ENCODE peak calls at places on chromosome 7, in seven cellular contexts. G is HepG2, X is SK-N-SH, E is HCT116, D is K562, Z is H1, A is GM12878. Y is an unnamed sample.

GRCh38 chr7:35697414-35698175 is 2.7 kb upstream of the HERPUD2 start:
- DNase-seq in X (no peak), G (peak), E (no peak), Z (no peak), D (no peak), A (no peak), Y (no peak)

GRCh38 chr7:22325671-22326070 is 31.3 kb downstream of the RAPGEF5 start:
- DNase-seq in Z (no peak), D (no peak), E (no peak), X (no peak), A (no peak), G (no peak), Y (no peak)

GRCh38 chr7:30348083-30348560 is 63.7 kb downstream of the ZNRF2 start:
- DNase-seq in E (peak), A (peak), D (peak), X (no peak), G (peak), Z (no peak), Y (peak)

GRCh38 chr7:31019509-31019908 is 32.6 kb upstream of the ADCYAP1R1 start:
- DNase-seq in X (no peak), A (no peak), D (no peak), E (no peak), G (no peak), Z (no peak), Y (no peak)

GRCh38 chr7:43531700-43532099 is 51.2 kb upstream of the STK17A start:
- DNase-seq in G (no peak), X (peak), Z (peak), D (no peak), A (no peak), E (no peak), Y (no peak)

GRCh38 chr7:131829911-131830310 is 273.5 kb upstream of the PODXL start:
- DNase-seq in Z (peak), D (no peak), X (peak), G (no peak), A (no peak), E (no peak), Y (no peak)

GRCh38 chr7:157797361-157797760 is 460.6 kb downstream of the DNAJB6 start:
- DNase-seq in A (no peak), X (no peak), E (no peak), D (no peak), Z (no peak), G (no peak), Y (no peak)

GRCh38 chr7:115477193-115477651 is 553.3 kb downstream of the TFEC start:
- DNase-seq in G (no peak), D (no peak), E (no peak), X (no peak), Z (peak), A (no peak), Y (no peak)

DNA sequence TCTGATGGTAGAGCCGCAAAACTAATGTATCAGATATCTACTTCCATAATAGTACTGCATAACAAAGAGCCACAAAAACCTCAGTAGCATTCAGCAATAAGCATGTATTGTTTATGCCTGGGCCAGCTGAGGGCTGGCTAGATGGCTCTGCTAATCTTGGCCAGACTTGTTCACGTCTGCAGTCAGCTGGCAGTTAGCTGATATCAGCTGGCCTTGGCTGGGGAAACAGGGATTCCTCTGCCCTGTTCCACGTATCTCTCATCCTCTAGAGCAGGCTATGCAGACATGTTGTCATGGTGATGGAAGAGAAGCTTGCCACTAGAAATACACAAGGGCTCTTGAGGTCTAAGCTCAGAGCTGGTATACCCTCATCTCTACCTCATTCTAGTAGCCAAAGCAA is 62.9 kb downstream of the GRM8 start:
- DNase-seq in D (no peak), E (no peak), A (no peak), G (no peak), X (peak), Z (no peak), Y (no peak)
- TF ChIP-seq JUND in D (no peak), E (no peak), A (no peak), G (no peak), X (no peak), Z (no peak), Y (no peak)

GRCh38 chr7:51259766-51260165 is 56.8 kb downstream of the COBL start:
- DNase-seq in G (no peak), Z (peak), E (no peak), D (no peak), X (no peak), A (no peak), Y (no peak)

GRCh38 chr7:51260516-51260915 is 56.1 kb downstream of the COBL start:
- DNase-seq in D (no peak), X (no peak), E (no peak), A (no peak), G (no peak), Z (peak), Y (no peak)

GRCh38 chr7:51261950-51262795 is 54.4 kb downstream of the COBL start:
- DNase-seq in X (no peak), Z (peak), E (no peak), D (no peak), G (no peak), A (no peak), Y (no peak)

GRCh38 chr7:51262796-51263519 is 53.7 kb downstream of the COBL start:
- DNase-seq in D (no peak), E (no peak), X (no peak), A (no peak), Z (peak), G (no peak), Y (no peak)

DNA sequence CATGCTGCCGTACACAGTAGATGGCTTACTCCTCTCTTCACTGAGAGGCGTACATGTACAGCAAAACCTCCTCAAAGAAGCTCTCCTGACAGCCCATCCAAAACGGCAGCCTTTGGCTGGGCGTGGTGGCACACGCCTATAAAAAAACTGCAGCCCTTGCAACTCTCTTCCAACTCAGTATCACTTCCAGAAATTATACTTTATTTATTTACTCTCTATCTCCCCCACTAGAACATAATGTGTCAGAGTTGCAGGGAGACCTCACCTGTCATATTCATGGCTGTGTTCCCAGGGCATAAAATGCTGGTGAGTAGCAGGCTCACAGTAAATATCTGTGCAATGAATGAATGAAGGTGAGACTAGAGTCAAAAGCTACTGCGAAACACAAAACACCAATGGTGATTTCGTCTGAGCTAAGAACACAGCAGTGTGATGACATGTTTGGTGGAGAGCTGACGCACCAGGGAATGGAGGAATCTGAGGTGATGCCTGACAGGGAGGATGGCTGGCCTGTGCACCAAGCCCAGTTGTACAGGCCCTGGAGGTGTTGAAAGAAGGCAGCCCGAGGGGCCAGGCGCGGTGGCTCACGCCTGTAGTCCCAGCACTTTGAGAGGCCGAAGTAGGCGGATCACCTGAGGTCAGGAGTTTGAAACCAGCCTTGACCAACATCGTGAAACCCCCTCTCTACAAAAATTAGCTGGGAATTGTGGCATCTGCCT is 55.3 kb downstream of the COBL start:
- DNase-seq in E (no peak), G (no peak), X (no peak), A (no peak), Z (peak), D (no peak), Y (no peak)
- TF ChIP-seq JUND in E (no peak), G (no peak), X (no peak), A (no peak), Z (no peak), D (no peak), Y (no peak)

GRCh38 chr7:77687747-77688144 is 8.5 kb upstream of the RSBN1L start:
- DNase-seq in E (no peak), A (no peak), G (no peak), X (no peak), Z (no peak), D (no peak), Y (no peak)

GRCh38 chr7:77684030-77684429 is 12.2 kb upstream of the RSBN1L start:
- DNase-seq in X (no peak), D (no peak), G (no peak), Z (peak), A (no peak), E (no peak), Y (peak)

GRCh38 chr7:77680266-77680665 is 16.0 kb upstream of the RSBN1L start:
- DNase-seq in X (no peak), A (no peak), E (no peak), Z (no peak), D (no peak), G (no peak), Y (no peak)

GRCh38 chr7:77687100-77687746 is 9.0 kb upstream of the RSBN1L start:
- DNase-seq in G (no peak), X (no peak), E (no peak), D (no peak), A (no peak), Z (no peak), Y (no peak)

DNA sequence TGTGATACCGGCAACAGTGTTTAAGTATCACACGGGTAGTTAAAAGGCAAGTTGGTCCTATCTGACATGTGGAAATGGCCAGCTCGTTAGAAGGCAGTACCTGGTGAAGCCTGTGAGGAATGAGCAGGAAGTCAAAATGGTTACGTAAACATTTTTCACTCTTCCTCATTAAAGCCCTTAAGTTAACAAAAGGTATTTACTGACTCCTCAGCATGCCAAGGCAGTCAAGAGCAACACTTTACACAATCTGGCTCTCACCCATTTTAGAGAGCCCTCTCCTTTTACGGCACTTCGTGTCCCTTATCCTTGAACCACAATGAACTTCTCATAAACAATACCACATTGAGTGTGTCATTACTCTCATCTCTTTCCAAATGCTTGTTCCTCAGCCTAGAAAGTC is 11.0 kb upstream of the RSBN1L start:
- DNase-seq in X (no peak), Z (no peak), A (no peak), D (no peak), E (no peak), G (peak), Y (peak)
- TF ChIP-seq JUND in X (no peak), Z (no peak), A (no peak), D (no peak), E (no peak), G (no peak), Y (no peak)

GRCh38 chr7:27175005-27175625 is 995 bp upstream of the HOXA10 start:
- DNase-seq in E (no peak), Z (peak), X (no peak), D (no peak), G (no peak), A (no peak), Y (peak)
- TF ChIP-seq JUND in E (no peak), Z (no peak), X (no peak), D (no peak), G (no peak), A (no peak), Y (no peak)

Y was measured in T47D.